ENCODE peak calls at places on chromosomes 13 and 19, in eight cellular contexts. K is left ventricle myocardium inferior, C is GM23338, T is fibroblast of lung, G is IMR-90, A is cardiac fibroblast, L is mammary epithelial cell, P is brain microvascular endothelial cell. S is an unnamed sample.

GRCh38 chr13:41694902-41695301 is 237.6 kb downstream of the RGCC start:
- DNase-seq in K (peak; percentile 21), C (no peak), T (peak; percentile 96), G (peak; percentile 95), A (peak; percentile 94), L (peak; percentile 84), P (peak; percentile 95), S (peak; percentile 83)

GRCh38 chr19:29269641-29270040 is 56.7 kb upstream of the UQCRFS1 start:
- DNase-seq in K (no peak), C (no peak), T (no peak), G (no peak), A (no peak), L (no peak), P (no peak), S (no peak)

GRCh38 chr19:10508707-10509106 is 5.6 kb upstream of the KEAP1 start:
- DNase-seq in K (no peak), C (no peak), T (no peak), G (peak; percentile 28), A (no peak), L (peak; percentile 66), P (no peak), S (no peak)

GRCh38 chr13:23899555-23899954 is 2.3 kb upstream of the C1QTNF9B start:
- DNase-seq in K (no peak), C (peak; percentile 49), T (peak; percentile 52), G (peak; percentile 74), A (peak; percentile 59), L (peak; percentile 27), P (peak; percentile 64), S (no peak)

GRCh38 chr13:77860621-77861020 is 58.0 kb downstream of the EDNRB start:
- DNase-seq in K (no peak), C (no peak), T (peak; percentile 82), G (peak; percentile 93), A (peak; percentile 86), L (no peak), P (no peak), S (peak; percentile 66)

GRCh38 chr13:20526664-20527063 is 1.0 kb upstream of the CRYL1 start:
- DNase-seq in K (no peak), C (no peak), T (peak; percentile 18), G (peak; percentile 19), A (peak; percentile 11), L (no peak), P (peak; percentile 6), S (no peak)

GRCh38 chr19:15374105-15374651 is 5.4 kb downstream of the AKAP8 start:
- DNase-seq in K (peak; percentile 36), C (no peak), T (no peak), G (no peak), A (no peak), L (no peak), P (no peak), S (no peak)

GRCh38 chr19:2239771-2240770 is 3.4 kb downstream of the SF3A2 start:
- DNase-seq in K (no peak), C (peak; percentile 80), T (peak; percentile 65), G (peak; percentile 48), A (peak; percentile 61), L (no peak), P (peak; percentile 40), S (no peak)

GRCh38 chr19:45677351-45678230 is 9.6 kb downstream of the GIPR start:
- DNase-seq in K (peak; percentile 53), C (peak; percentile 100), T (peak; percentile 69), G (peak; percentile 62), A (peak; percentile 92), L (peak; percentile 63), P (peak; percentile 90), S (peak; percentile 92)

GRCh38 chr13:83941669-83942335 is 59.5 kb upstream of the SLITRK1 start:
- DNase-seq in K (no peak), C (peak; percentile 39), T (peak; percentile 21), G (no peak), A (no peak), L (peak; percentile 69), P (no peak), S (no peak)

GRCh38 chr13:80630685-80631121 is 289.8 kb upstream of the SPRY2 start:
- DNase-seq in K (no peak), C (no peak), T (peak; percentile 13), G (no peak), A (peak; percentile 98), L (no peak), P (peak; percentile 23), S (peak; percentile 49)
- TF ChIP-seq CTCF in K (no peak), C (no peak), T (no peak), G (no peak), A (no peak), L (no peak), P (peak; percentile 11), S (no peak)

DNA sequence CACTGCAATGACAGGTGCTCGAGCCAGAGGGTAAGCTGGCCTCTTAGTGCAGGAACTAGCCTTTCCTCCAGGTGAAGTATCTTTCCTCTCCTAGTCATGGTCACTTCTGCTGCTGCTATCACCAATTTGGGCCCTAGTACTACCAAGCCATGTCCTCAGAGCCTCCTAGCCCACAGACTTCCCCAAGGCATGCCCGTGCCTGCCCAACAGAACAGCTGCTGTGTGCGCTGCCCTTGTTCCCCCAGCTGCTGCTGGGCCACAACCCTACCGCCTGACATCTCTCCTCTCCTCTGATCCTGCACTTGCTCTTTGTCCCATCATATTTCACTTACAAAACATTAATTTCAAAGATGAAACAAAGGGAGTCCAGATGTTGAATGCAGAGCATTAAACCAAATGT is 168.5 kb upstream of the FREM2 start:
- DNase-seq in K (no peak), C (no peak), T (no peak), G (no peak), A (no peak), L (peak; percentile 26), P (no peak), S (no peak)
- H3K4me3 ChIP-seq in K (no peak overlapping the region), C (no peak overlapping the region), T (no peak overlapping the region), G (no peak overlapping the region), A (no peak overlapping the region), L (no peak overlapping the region), P (no peak overlapping the region), S (no peak overlapping the region)

DNA sequence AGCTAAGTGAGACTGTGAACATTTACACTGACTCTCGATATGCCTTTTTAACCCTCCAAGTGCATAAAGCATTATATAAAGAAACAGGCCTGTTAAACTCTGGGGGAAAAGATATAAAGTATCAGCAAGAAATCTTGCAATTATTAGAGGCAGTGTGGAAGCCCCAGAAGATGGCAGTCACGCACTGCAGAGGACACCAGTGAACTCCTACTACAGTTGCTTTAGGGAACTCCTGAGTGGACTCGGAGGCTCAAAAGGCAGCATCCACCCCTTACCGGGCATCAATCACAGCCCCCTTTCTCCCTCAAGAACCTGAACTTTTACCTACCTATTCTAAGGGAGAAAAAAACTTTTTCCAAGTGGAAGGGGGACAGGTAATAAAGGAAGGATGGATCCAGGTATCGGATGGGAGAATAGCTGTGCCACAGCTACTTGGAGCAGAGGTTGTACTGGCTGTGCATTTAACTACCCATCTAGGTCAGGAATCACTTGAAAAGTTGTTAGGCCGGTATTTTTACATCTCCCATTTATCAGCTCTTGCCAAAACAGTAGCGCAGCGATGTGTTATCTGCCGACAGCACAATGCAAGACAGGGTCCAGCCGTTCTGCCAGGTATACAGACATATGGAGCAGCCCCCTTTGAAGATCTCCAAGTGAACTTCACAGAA is 80.1 kb downstream of the ZNF486 start:
- DNase-seq in K (peak; percentile 16), C (peak; percentile 69), T (peak; percentile 1), G (no peak), A (peak; percentile 3), L (peak; percentile 2), P (no peak), S (no peak)
- TF ChIP-seq CTCF in K (peak; percentile 65), C (peak; percentile 88), T (peak; percentile 25), G (no peak), A (peak; percentile 47), L (no peak), P (peak; percentile 33), S (peak; percentile 45)

DNA sequence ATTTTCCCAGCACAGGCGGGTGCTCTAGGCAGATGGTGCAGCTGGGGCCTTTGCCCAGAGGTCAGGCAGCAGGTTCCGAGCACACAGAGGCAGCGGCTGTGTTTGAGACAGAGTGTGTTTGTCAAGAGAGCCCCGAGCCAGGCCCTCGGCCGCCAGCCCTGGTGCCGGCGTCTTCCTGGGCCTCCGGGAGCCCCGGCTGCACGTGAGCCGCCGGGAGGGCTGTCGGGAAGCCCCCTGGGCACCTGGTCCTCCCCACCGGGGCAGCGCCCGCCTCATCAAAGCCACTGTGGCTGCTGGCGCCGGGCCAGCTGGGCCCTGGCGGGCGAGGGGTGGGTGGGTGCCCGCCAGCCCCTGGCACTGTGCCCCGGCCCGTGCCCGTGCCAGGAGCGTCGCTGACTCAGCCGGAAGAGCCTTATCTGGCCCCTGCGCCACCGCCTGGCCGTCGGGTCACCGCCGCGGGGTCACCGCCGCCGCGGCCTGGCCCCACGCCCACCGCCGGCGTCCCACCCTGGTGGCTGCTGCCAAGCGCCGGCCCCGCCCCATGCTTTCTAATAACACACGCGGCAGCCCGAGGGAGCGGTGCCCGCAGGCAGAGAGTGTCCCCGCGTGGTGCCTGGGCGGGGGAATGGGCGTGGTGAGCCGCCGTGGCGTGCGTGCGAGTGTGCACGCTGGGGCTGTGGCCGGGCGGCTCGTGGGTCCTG is 14.9 kb downstream of the ARID3A start:
- DNase-seq in K (peak; percentile 76), C (no peak), T (peak; percentile 65), G (peak; percentile 57), A (peak; percentile 36), L (peak; percentile 59), P (no peak), S (no peak)
- H3K4me3 ChIP-seq in K (peak overlapping the region; percentile 62), C (no peak overlapping the region), T (peak overlapping the region; percentile 38), G (no peak overlapping the region), A (no peak overlapping the region), L (peak overlapping the region; percentile 7), P (no peak overlapping the region), S (no peak overlapping the region)

GRCh38 chr19:23440791-23441190 is 45.5 kb upstream of the ZNF91 start:
- DNase-seq in K (no peak), C (peak; percentile 76), T (no peak), G (no peak), A (no peak), L (no peak), P (no peak), S (no peak)
- TF ChIP-seq CTCF in K (peak; percentile 48), C (peak; percentile 58), T (peak; percentile 26), G (no peak), A (peak; percentile 41), L (peak; percentile 29), P (peak; percentile 62), S (peak; percentile 52)

GRCh38 chr13:36374063-36374462 is 27.9 kb upstream of the SPART start:
- DNase-seq in K (no peak), C (no peak), T (no peak), G (no peak), A (no peak), L (no peak), P (no peak), S (no peak)
- H3K4me3 ChIP-seq in K (no peak overlapping the region), C (no peak overlapping the region), T (no peak overlapping the region), G (no peak overlapping the region), A (no peak overlapping the region), L (no peak overlapping the region), P (no peak overlapping the region), S (no peak overlapping the region)

S was measured in retinal pigment epithelial cell.